ENCODE peak calls at places on chromosomes 2 and 18, in eight cellular contexts. One of them, this sample, is unnamed.

GRCh38 chr2:239644016-239644415 is 243.2 kb upstream of the HDAC4 start:
- DNase-seq in Caki2: no peak
- DNase-seq in DMS153: no peak
- DNase-seq in substantia nigra: no peak
- DNase-seq in chondrocyte: no peak
- DNase-seq in T follicular helper cell: no peak
- DNase-seq in stimulated activated CD4-positive, alpha-beta T cell treated with anti-CD3 and anti-CD28 coated beads, TNF-alpha, amount 100 ng/mL, for 24 hours: no peak
- DNase-seq in RPMI8226: no peak
- DNase-seq in this sample: peak; percentile 50

GRCh38 chr2:239194731-239195317 is 206.0 kb downstream of the HDAC4 start:
- DNase-seq in T follicular helper cell: no peak
- DNase-seq in stimulated activated CD4-positive, alpha-beta T cell treated with anti-CD3 and anti-CD28 coated beads, TNF-alpha, amount 100 ng/mL, for 24 hours: no peak
- DNase-seq in Caki2: no peak
- DNase-seq in chondrocyte: peak; percentile 81
- DNase-seq in DMS153: no peak
- DNase-seq in RPMI8226: no peak
- DNase-seq in substantia nigra: no peak
- DNase-seq in this sample: no peak

GRCh38 chr2:239035361-239035814 is 187.5 kb downstream of the TWIST2 start:
- DNase-seq in Caki2: no peak
- DNase-seq in stimulated activated CD4-positive, alpha-beta T cell treated with anti-CD3 and anti-CD28 coated beads, TNF-alpha, amount 100 ng/mL, for 24 hours: peak; percentile 37
- DNase-seq in RPMI8226: peak; percentile 34
- DNase-seq in substantia nigra: peak; percentile 64
- DNase-seq in chondrocyte: no peak
- DNase-seq in DMS153: peak; percentile 3
- DNase-seq in T follicular helper cell: peak; percentile 45
- DNase-seq in this sample: no peak

GRCh38 chr2:229713371-229714079 is 830 bp downstream of the DNER start:
- DNase-seq in substantia nigra: peak; percentile 65
- DNase-seq in stimulated activated CD4-positive, alpha-beta T cell treated with anti-CD3 and anti-CD28 coated beads, TNF-alpha, amount 100 ng/mL, for 24 hours: no peak
- DNase-seq in chondrocyte: no peak
- DNase-seq in T follicular helper cell: no peak
- DNase-seq in RPMI8226: no peak
- DNase-seq in DMS153: peak; percentile 23
- DNase-seq in Caki2: peak; percentile 49
- DNase-seq in this sample: no peak

GRCh38 chr2:40364143-40364903 is 87.6 kb downstream of the SLC8A1 start:
- DNase-seq in stimulated activated CD4-positive, alpha-beta T cell treated with anti-CD3 and anti-CD28 coated beads, TNF-alpha, amount 100 ng/mL, for 24 hours: no peak
- DNase-seq in T follicular helper cell: no peak
- DNase-seq in chondrocyte: no peak
- DNase-seq in DMS153: no peak
- DNase-seq in Caki2: no peak
- DNase-seq in substantia nigra: no peak
- DNase-seq in RPMI8226: no peak
- DNase-seq in this sample: no peak

GRCh38 chr18:36419913-36420531 is 122.5 kb downstream of the FHOD3 start:
- DNase-seq in substantia nigra: no peak
- DNase-seq in T follicular helper cell: no peak
- DNase-seq in Caki2: peak; percentile 74
- DNase-seq in stimulated activated CD4-positive, alpha-beta T cell treated with anti-CD3 and anti-CD28 coated beads, TNF-alpha, amount 100 ng/mL, for 24 hours: no peak
- DNase-seq in DMS153: no peak
- DNase-seq in chondrocyte: no peak
- DNase-seq in RPMI8226: peak; percentile 61
- DNase-seq in this sample: peak; percentile 24

GRCh38 chr2:201860541-201861154 is 54.3 kb downstream of the CDK15 start:
- DNase-seq in Caki2: peak; percentile 65
- DNase-seq in DMS153: peak; percentile 32
- DNase-seq in substantia nigra: no peak
- DNase-seq in T follicular helper cell: peak; percentile 3
- DNase-seq in stimulated activated CD4-positive, alpha-beta T cell treated with anti-CD3 and anti-CD28 coated beads, TNF-alpha, amount 100 ng/mL, for 24 hours: peak; percentile 7
- DNase-seq in chondrocyte: no peak
- DNase-seq in RPMI8226: peak; percentile 64
- DNase-seq in this sample: peak; percentile 54

GRCh38 chr2:3654031-3654430 is 4.0 kb upstream of the ALLC start:
- DNase-seq in RPMI8226: no peak
- DNase-seq in chondrocyte: no peak
- DNase-seq in stimulated activated CD4-positive, alpha-beta T cell treated with anti-CD3 and anti-CD28 coated beads, TNF-alpha, amount 100 ng/mL, for 24 hours: no peak
- DNase-seq in Caki2: no peak
- DNase-seq in T follicular helper cell: no peak
- DNase-seq in DMS153: no peak
- DNase-seq in substantia nigra: no peak
- DNase-seq in this sample: no peak

GRCh38 chr2:97969466-97970067 is 26.2 kb downstream of the TMEM131 start:
- DNase-seq in RPMI8226: no peak
- DNase-seq in Caki2: no peak
- DNase-seq in chondrocyte: no peak
- DNase-seq in DMS153: no peak
- DNase-seq in substantia nigra: no peak
- DNase-seq in T follicular helper cell: no peak
- DNase-seq in stimulated activated CD4-positive, alpha-beta T cell treated with anti-CD3 and anti-CD28 coated beads, TNF-alpha, amount 100 ng/mL, for 24 hours: no peak
- DNase-seq in this sample: no peak

GRCh38 chr2:224072541-224073188 is 33.6 kb upstream of the SERPINE2 start:
- DNase-seq in DMS153: no peak
- DNase-seq in Caki2: no peak
- DNase-seq in chondrocyte: no peak
- DNase-seq in substantia nigra: no peak
- DNase-seq in RPMI8226: no peak
- DNase-seq in T follicular helper cell: no peak
- DNase-seq in stimulated activated CD4-positive, alpha-beta T cell treated with anti-CD3 and anti-CD28 coated beads, TNF-alpha, amount 100 ng/mL, for 24 hours: no peak
- DNase-seq in this sample: no peak

GRCh38 chr2:137951606-137952005 is 12.7 kb upstream of the HNMT start:
- DNase-seq in stimulated activated CD4-positive, alpha-beta T cell treated with anti-CD3 and anti-CD28 coated beads, TNF-alpha, amount 100 ng/mL, for 24 hours: no peak
- DNase-seq in T follicular helper cell: no peak
- DNase-seq in chondrocyte: no peak
- DNase-seq in RPMI8226: no peak
- DNase-seq in DMS153: no peak
- DNase-seq in substantia nigra: no peak
- DNase-seq in Caki2: peak; percentile 27
- DNase-seq in this sample: no peak

GRCh38 chr2:170942615-170943014 is 13.6 kb downstream of the GORASP2 start:
- DNase-seq in DMS153: no peak
- DNase-seq in T follicular helper cell: no peak
- DNase-seq in RPMI8226: no peak
- DNase-seq in stimulated activated CD4-positive, alpha-beta T cell treated with anti-CD3 and anti-CD28 coated beads, TNF-alpha, amount 100 ng/mL, for 24 hours: no peak
- DNase-seq in substantia nigra: no peak
- DNase-seq in chondrocyte: no peak
- DNase-seq in Caki2: no peak
- DNase-seq in this sample: no peak

GRCh38 chr2:27133905-27134780 is at the start of gene PREB:
- DNase-seq in stimulated activated CD4-positive, alpha-beta T cell treated with anti-CD3 and anti-CD28 coated beads, TNF-alpha, amount 100 ng/mL, for 24 hours: peak; percentile 96
- DNase-seq in DMS153: peak; percentile 91
- DNase-seq in chondrocyte: peak; percentile 99
- DNase-seq in Caki2: peak; percentile 94
- DNase-seq in RPMI8226: peak; percentile 99
- DNase-seq in T follicular helper cell: peak; percentile 96
- DNase-seq in substantia nigra: peak; percentile 95
- DNase-seq in this sample: peak; percentile 88

GRCh38 chr2:85162746-85163301 is 29.6 kb downstream of the TCF7L1 start:
- DNase-seq in DMS153: no peak
- DNase-seq in chondrocyte: no peak
- DNase-seq in stimulated activated CD4-positive, alpha-beta T cell treated with anti-CD3 and anti-CD28 coated beads, TNF-alpha, amount 100 ng/mL, for 24 hours: no peak
- DNase-seq in substantia nigra: no peak
- DNase-seq in Caki2: no peak
- DNase-seq in T follicular helper cell: no peak
- DNase-seq in RPMI8226: no peak
- DNase-seq in this sample: no peak

GRCh38 chr2:120161190-120161589 is 62.0 kb downstream of the TMEM185B start:
- DNase-seq in chondrocyte: no peak
- DNase-seq in stimulated activated CD4-positive, alpha-beta T cell treated with anti-CD3 and anti-CD28 coated beads, TNF-alpha, amount 100 ng/mL, for 24 hours: no peak
- DNase-seq in substantia nigra: no peak
- DNase-seq in RPMI8226: no peak
- DNase-seq in DMS153: no peak
- DNase-seq in T follicular helper cell: no peak
- DNase-seq in Caki2: no peak
- DNase-seq in this sample: no peak

GRCh38 chr2:61443342-61444041 is 27.4 kb downstream of the USP34 start:
- DNase-seq in T follicular helper cell: no peak
- DNase-seq in DMS153: no peak
- DNase-seq in stimulated activated CD4-positive, alpha-beta T cell treated with anti-CD3 and anti-CD28 coated beads, TNF-alpha, amount 100 ng/mL, for 24 hours: no peak
- DNase-seq in RPMI8226: peak; percentile 79
- DNase-seq in substantia nigra: no peak
- DNase-seq in Caki2: peak; percentile 62
- DNase-seq in chondrocyte: no peak
- DNase-seq in this sample: no peak

GRCh38 chr2:49931243-49931642 is 776.9 kb upstream of the FSHR start:
- DNase-seq in RPMI8226: no peak
- DNase-seq in T follicular helper cell: no peak
- DNase-seq in chondrocyte: no peak
- DNase-seq in Caki2: no peak
- DNase-seq in DMS153: no peak
- DNase-seq in stimulated activated CD4-positive, alpha-beta T cell treated with anti-CD3 and anti-CD28 coated beads, TNF-alpha, amount 100 ng/mL, for 24 hours: no peak
- DNase-seq in substantia nigra: no peak
- DNase-seq in this sample: no peak

GRCh38 chr18:57434177-57434535 is 1.0 kb upstream of the ONECUT2 start:
- DNase-seq in T follicular helper cell: no peak
- DNase-seq in DMS153: no peak
- DNase-seq in RPMI8226: no peak
- DNase-seq in stimulated activated CD4-positive, alpha-beta T cell treated with anti-CD3 and anti-CD28 coated beads, TNF-alpha, amount 100 ng/mL, for 24 hours: no peak
- DNase-seq in substantia nigra: no peak
- DNase-seq in Caki2: no peak
- DNase-seq in chondrocyte: no peak
- DNase-seq in this sample: no peak

GRCh38 chr2:169107645-169108044 is 38.3 kb downstream of the DHRS9 start:
- DNase-seq in chondrocyte: no peak
- DNase-seq in RPMI8226: peak; percentile 35
- DNase-seq in T follicular helper cell: peak; percentile 14
- DNase-seq in Caki2: no peak
- DNase-seq in stimulated activated CD4-positive, alpha-beta T cell treated with anti-CD3 and anti-CD28 coated beads, TNF-alpha, amount 100 ng/mL, for 24 hours: no peak
- DNase-seq in DMS153: no peak
- DNase-seq in substantia nigra: no peak
- DNase-seq in this sample: peak; percentile 70

GRCh38 chr18:33567705-33568104 is 10.3 kb upstream of the ASXL3 start:
- DNase-seq in substantia nigra: no peak
- DNase-seq in chondrocyte: no peak
- DNase-seq in T follicular helper cell: no peak
- DNase-seq in stimulated activated CD4-positive, alpha-beta T cell treated with anti-CD3 and anti-CD28 coated beads, TNF-alpha, amount 100 ng/mL, for 24 hours: no peak
- DNase-seq in RPMI8226: no peak
- DNase-seq in Caki2: no peak
- DNase-seq in DMS153: no peak
- DNase-seq in this sample: no peak

GRCh38 chr2:47334356-47335136 is 68.4 kb upstream of the MSH2 start:
- DNase-seq in Caki2: peak; percentile 68
- DNase-seq in chondrocyte: no peak
- DNase-seq in substantia nigra: no peak
- DNase-seq in stimulated activated CD4-positive, alpha-beta T cell treated with anti-CD3 and anti-CD28 coated beads, TNF-alpha, amount 100 ng/mL, for 24 hours: no peak
- DNase-seq in T follicular helper cell: no peak
- DNase-seq in DMS153: no peak
- DNase-seq in RPMI8226: no peak
- DNase-seq in this sample: no peak

GRCh38 chr2:128396946-128397345 is 78.3 kb upstream of the HS6ST1 start:
- DNase-seq in RPMI8226: no peak
- DNase-seq in stimulated activated CD4-positive, alpha-beta T cell treated with anti-CD3 and anti-CD28 coated beads, TNF-alpha, amount 100 ng/mL, for 24 hours: no peak
- DNase-seq in Caki2: no peak
- DNase-seq in DMS153: no peak
- DNase-seq in chondrocyte: no peak
- DNase-seq in T follicular helper cell: no peak
- DNase-seq in substantia nigra: no peak
- DNase-seq in this sample: no peak

GRCh38 chr2:96197541-96198255 is 10.9 kb downstream of the STARD7 start:
- DNase-seq in chondrocyte: no peak
- DNase-seq in stimulated activated CD4-positive, alpha-beta T cell treated with anti-CD3 and anti-CD28 coated beads, TNF-alpha, amount 100 ng/mL, for 24 hours: no peak
- DNase-seq in DMS153: no peak
- DNase-seq in T follicular helper cell: no peak
- DNase-seq in Caki2: no peak
- DNase-seq in substantia nigra: no peak
- DNase-seq in RPMI8226: no peak
- DNase-seq in this sample: no peak

GRCh38 chr2:236889081-236889780 is 196.5 kb upstream of the COPS8 start:
- DNase-seq in Caki2: no peak
- DNase-seq in chondrocyte: no peak
- DNase-seq in substantia nigra: no peak
- DNase-seq in stimulated activated CD4-positive, alpha-beta T cell treated with anti-CD3 and anti-CD28 coated beads, TNF-alpha, amount 100 ng/mL, for 24 hours: no peak
- DNase-seq in T follicular helper cell: no peak
- DNase-seq in RPMI8226: no peak
- DNase-seq in DMS153: no peak
- DNase-seq in this sample: no peak

GRCh38 chr2:163469561-163469962 is 266.2 kb downstream of the FIGN start:
- DNase-seq in RPMI8226: no peak
- DNase-seq in chondrocyte: no peak
- DNase-seq in substantia nigra: no peak
- DNase-seq in DMS153: no peak
- DNase-seq in T follicular helper cell: no peak
- DNase-seq in stimulated activated CD4-positive, alpha-beta T cell treated with anti-CD3 and anti-CD28 coated beads, TNF-alpha, amount 100 ng/mL, for 24 hours: no peak
- DNase-seq in Caki2: no peak
- DNase-seq in this sample: no peak

GRCh38 chr2:38176619-38177021 is 100.7 kb upstream of the CYP1B1 start:
- DNase-seq in chondrocyte: no peak
- DNase-seq in RPMI8226: no peak
- DNase-seq in stimulated activated CD4-positive, alpha-beta T cell treated with anti-CD3 and anti-CD28 coated beads, TNF-alpha, amount 100 ng/mL, for 24 hours: no peak
- DNase-seq in Caki2: peak; percentile 77
- DNase-seq in substantia nigra: no peak
- DNase-seq in DMS153: no peak
- DNase-seq in T follicular helper cell: no peak
- DNase-seq in this sample: no peak

GRCh38 chr18:27223570-27224340 is 38.6 kb upstream of the CHST9 start:
- DNase-seq in stimulated activated CD4-positive, alpha-beta T cell treated with anti-CD3 and anti-CD28 coated beads, TNF-alpha, amount 100 ng/mL, for 24 hours: no peak
- DNase-seq in DMS153: peak; percentile 61
- DNase-seq in T follicular helper cell: no peak
- DNase-seq in Caki2: no peak
- DNase-seq in RPMI8226: no peak
- DNase-seq in substantia nigra: no peak
- DNase-seq in chondrocyte: peak; percentile 91
- DNase-seq in this sample: no peak

GRCh38 chr2:45199973-45200372 is 190.7 kb upstream of the SIX2 start:
- DNase-seq in Caki2: no peak
- DNase-seq in DMS153: no peak
- DNase-seq in T follicular helper cell: no peak
- DNase-seq in RPMI8226: no peak
- DNase-seq in substantia nigra: no peak
- DNase-seq in stimulated activated CD4-positive, alpha-beta T cell treated with anti-CD3 and anti-CD28 coated beads, TNF-alpha, amount 100 ng/mL, for 24 hours: no peak
- DNase-seq in chondrocyte: no peak
- DNase-seq in this sample: no peak

GRCh38 chr2:162007447-162008040 is 66.5 kb downstream of the DPP4 start:
- DNase-seq in Caki2: no peak
- DNase-seq in chondrocyte: no peak
- DNase-seq in RPMI8226: peak; percentile 7
- DNase-seq in T follicular helper cell: no peak
- DNase-seq in stimulated activated CD4-positive, alpha-beta T cell treated with anti-CD3 and anti-CD28 coated beads, TNF-alpha, amount 100 ng/mL, for 24 hours: no peak
- DNase-seq in DMS153: no peak
- DNase-seq in substantia nigra: no peak
- DNase-seq in this sample: no peak

GRCh38 chr18:70195014-70195614 is 10.4 kb downstream of the RTTN start:
- DNase-seq in T follicular helper cell: no peak
- DNase-seq in DMS153: no peak
- DNase-seq in stimulated activated CD4-positive, alpha-beta T cell treated with anti-CD3 and anti-CD28 coated beads, TNF-alpha, amount 100 ng/mL, for 24 hours: no peak
- DNase-seq in Caki2: no peak
- DNase-seq in substantia nigra: no peak
- DNase-seq in chondrocyte: no peak
- DNase-seq in RPMI8226: no peak
- DNase-seq in this sample: no peak

GRCh38 chr2:47904903-47905453 is 1.3 kb downstream of the FBXO11 start:
- DNase-seq in RPMI8226: peak; percentile 37
- DNase-seq in T follicular helper cell: peak; percentile 12
- DNase-seq in DMS153: no peak
- DNase-seq in Caki2: peak; percentile 37
- DNase-seq in substantia nigra: peak; percentile 12
- DNase-seq in chondrocyte: no peak
- DNase-seq in stimulated activated CD4-positive, alpha-beta T cell treated with anti-CD3 and anti-CD28 coated beads, TNF-alpha, amount 100 ng/mL, for 24 hours: no peak
- DNase-seq in this sample: no peak

GRCh38 chr18:56575819-56576663 is 62.4 kb downstream of the TXNL1 start:
- DNase-seq in chondrocyte: no peak
- DNase-seq in DMS153: peak; percentile 0
- DNase-seq in Caki2: peak; percentile 19
- DNase-seq in T follicular helper cell: no peak
- DNase-seq in RPMI8226: peak; percentile 69
- DNase-seq in stimulated activated CD4-positive, alpha-beta T cell treated with anti-CD3 and anti-CD28 coated beads, TNF-alpha, amount 100 ng/mL, for 24 hours: no peak
- DNase-seq in substantia nigra: no peak
- DNase-seq in this sample: peak; percentile 41